ENCODE peak calls at places on chromosome 22, in four cellular contexts. Z is K562, I is HL-60, V is GM12878. L is an unnamed sample.

GRCh38 chr22:45179276-45180049 is 15.7 kb downstream of the NUP50 start:
- DNase-seq in Z (no peak), I (no peak), V (no peak), L (no peak)

GRCh38 chr22:24807284-24807950 is 1.4 kb downstream of the SGSM1 start:
- DNase-seq in Z (no peak), I (no peak), V (no peak), L (no peak)

GRCh38 chr22:37609240-37610152 is 862 bp downstream of the GGA1 start:
- DNase-seq in Z (peak), I (no peak), V (no peak), L (no peak)

GRCh38 chr22:30531651-30532608 is 14.6 kb downstream of the SEC14L6 start:
- DNase-seq in Z (no peak), I (no peak), V (no peak), L (no peak)

GRCh38 chr22:25067851-25068421 is 115.4 kb downstream of the KIAA1671 start:
- DNase-seq in Z (no peak), I (no peak), V (no peak), L (no peak)

GRCh38 chr22:18056161-18056666 is 21.6 kb upstream of the PEX26 start:
- DNase-seq in Z (peak), I (no peak), V (no peak), L (no peak)

GRCh38 chr22:38132794-38133193 is 22.3 kb upstream of the BAIAP2L2 start:
- DNase-seq in Z (no peak), I (no peak), V (no peak), L (no peak)

GRCh38 chr22:47046411-47047065 is 284.1 kb downstream of the TBC1D22A start:
- DNase-seq in Z (no peak), I (no peak), V (no peak), L (no peak)

GRCh38 chr22:20807315-20807752 is 33.4 kb downstream of the SERPIND1 start:
- DNase-seq in Z (peak), I (no peak), V (no peak), L (no peak)

GRCh38 chr22:37241351-37242142 is 2.5 kb downstream of the RAC2 start:
- DNase-seq in Z (no peak), I (peak), V (no peak), L (no peak)

GRCh38 chr22:44120314-44120704 is 60.4 kb upstream of the PARVG start:
- DNase-seq in Z (peak), I (no peak), V (no peak), L (no peak)

GRCh38 chr22:41899110-41899509 is 15.8 kb downstream of the SHISA8 start:
- DNase-seq in Z (no peak), I (no peak), V (no peak), L (no peak)

GRCh38 chr22:29156507-29156906 is 49.2 kb upstream of the EMID1 start:
- DNase-seq in Z (peak), I (no peak), V (no peak), L (no peak)

GRCh38 chr22:38176170-38176741 is 5.4 kb downstream of the PLA2G6 start:
- DNase-seq in Z (no peak), I (peak), V (peak), L (no peak)

GRCh38 chr22:19730662-19731360 is 7.5 kb downstream of the GP1BB start:
- DNase-seq in Z (peak), I (peak), V (no peak), L (peak)

GRCh38 chr22:20490183-20490940 is 5.2 kb downstream of the KLHL22 start:
- DNase-seq in Z (no peak), I (no peak), V (no peak), L (no peak)

GRCh38 chr22:20509344-20510047 is 2.1 kb downstream of the MED15 start:
- DNase-seq in Z (peak), I (peak), V (no peak), L (no peak)

GRCh38 chr22:44486538-44486937 is 11.5 kb downstream of the RTL6 start:
- DNase-seq in Z (no peak), I (no peak), V (no peak), L (no peak)

GRCh38 chr22:25780673-25781072 is 38.7 kb downstream of the MYO18B start:
- DNase-seq in Z (no peak), I (no peak), V (no peak), L (no peak)

DNA sequence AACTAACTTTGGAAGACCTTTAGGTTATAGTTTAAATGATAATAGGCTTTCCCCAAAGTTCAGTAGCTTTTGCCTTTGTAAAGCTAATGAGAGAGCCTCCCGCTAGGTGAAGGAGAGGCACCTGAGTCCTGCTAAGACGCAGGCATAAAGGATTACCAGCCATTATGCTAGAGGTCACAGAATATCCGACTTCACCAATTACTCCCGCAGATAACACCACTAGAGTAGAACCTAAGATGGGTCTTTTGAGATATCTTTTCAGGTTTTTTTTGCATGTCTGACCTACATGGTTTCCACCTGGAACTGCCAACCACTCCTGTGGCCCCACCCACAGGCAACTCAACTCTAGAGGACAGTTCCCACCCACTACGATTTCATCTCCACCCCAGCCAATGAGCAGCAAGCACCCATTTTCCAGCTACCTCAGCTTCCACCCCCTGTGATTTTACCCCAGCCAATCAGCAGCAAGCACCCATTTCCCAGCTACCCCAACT is 314.3 kb downstream of the BRD1 start:
- DNase-seq in Z (no peak), I (no peak), V (no peak), L (no peak)
- TF ChIP-seq SPI1 in Z (no peak), I (no peak), V (no peak), L (no peak)

GRCh38 chr22:49948573-49948957 is 12.0 kb upstream of the PIM3 start:
- DNase-seq in Z (no peak), I (no peak), V (no peak), L (no peak)

GRCh38 chr22:49947296-49947622 is 13.3 kb upstream of the PIM3 start:
- DNase-seq in Z (no peak), I (no peak), V (no peak), L (no peak)

GRCh38 chr22:49946612-49947295 is 13.8 kb upstream of the PIM3 start:
- DNase-seq in Z (no peak), I (no peak), V (no peak), L (no peak)

GRCh38 chr22:49948958-49949913 is 11.3 kb upstream of the PIM3 start:
- DNase-seq in Z (no peak), I (no peak), V (no peak), L (no peak)

GRCh38 chr22:49948116-49948515 is 12.5 kb upstream of the PIM3 start:
- DNase-seq in Z (no peak), I (no peak), V (no peak), L (no peak)
- TF ChIP-seq POLR2AphosphoS5 in Z (no peak), I (no peak), V (no peak), L (no peak)

DNA sequence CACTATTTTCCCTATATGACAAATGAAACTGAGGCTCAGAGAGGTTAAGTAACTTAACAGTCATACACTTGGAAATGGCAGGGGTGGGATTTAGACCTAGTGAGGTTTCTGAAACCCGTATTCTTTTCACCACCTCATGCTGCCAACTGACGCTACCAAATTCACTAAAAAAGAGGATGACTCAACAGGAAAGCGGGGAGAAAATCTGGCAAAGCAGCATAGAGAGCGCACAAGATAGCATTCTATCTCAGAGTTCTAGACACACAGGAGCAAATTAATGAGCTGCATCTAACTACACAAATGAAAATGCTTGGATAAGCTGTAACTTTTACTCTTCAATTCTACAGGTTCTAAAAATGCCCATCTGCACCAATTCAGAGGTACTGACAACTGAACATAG is 136.4 kb downstream of the RBFOX2 start:
- DNase-seq in Z (peak), I (no peak), V (no peak), L (no peak)
- TF ChIP-seq SPI1 in Z (no peak), I (no peak), V (no peak), L (no peak)

GRCh38 chr22:22588485-22589164 is 29.6 kb upstream of the PRAME start:
- DNase-seq in Z (no peak), I (no peak), V (no peak), L (no peak)

GRCh38 chr22:22590136-22590891 is 31.2 kb upstream of the PRAME start:
- DNase-seq in Z (no peak), I (no peak), V (no peak), L (no peak)

GRCh38 chr22:22593250-22593649 is 34.2 kb upstream of the PRAME start:
- DNase-seq in Z (no peak), I (no peak), V (no peak), L (no peak)

GRCh38 chr22:22593964-22594656 is 35.0 kb upstream of the PRAME start:
- DNase-seq in Z (peak), I (peak), V (no peak), L (peak)

GRCh38 chr22:22591348-22592299 is 32.6 kb upstream of the PRAME start:
- DNase-seq in Z (no peak), I (no peak), V (no peak), L (no peak)
- TF ChIP-seq POLR2AphosphoS5 in Z (no peak), I (no peak), V (no peak), L (no peak)

GRCh38 chr22:39631857-39632256 is 61.3 kb downstream of the CACNA1I start:
- DNase-seq in Z (no peak), I (no peak), V (no peak), L (no peak)
- TF ChIP-seq SPI1 in Z (no peak), I (no peak), V (no peak), L (no peak)

DNA sequence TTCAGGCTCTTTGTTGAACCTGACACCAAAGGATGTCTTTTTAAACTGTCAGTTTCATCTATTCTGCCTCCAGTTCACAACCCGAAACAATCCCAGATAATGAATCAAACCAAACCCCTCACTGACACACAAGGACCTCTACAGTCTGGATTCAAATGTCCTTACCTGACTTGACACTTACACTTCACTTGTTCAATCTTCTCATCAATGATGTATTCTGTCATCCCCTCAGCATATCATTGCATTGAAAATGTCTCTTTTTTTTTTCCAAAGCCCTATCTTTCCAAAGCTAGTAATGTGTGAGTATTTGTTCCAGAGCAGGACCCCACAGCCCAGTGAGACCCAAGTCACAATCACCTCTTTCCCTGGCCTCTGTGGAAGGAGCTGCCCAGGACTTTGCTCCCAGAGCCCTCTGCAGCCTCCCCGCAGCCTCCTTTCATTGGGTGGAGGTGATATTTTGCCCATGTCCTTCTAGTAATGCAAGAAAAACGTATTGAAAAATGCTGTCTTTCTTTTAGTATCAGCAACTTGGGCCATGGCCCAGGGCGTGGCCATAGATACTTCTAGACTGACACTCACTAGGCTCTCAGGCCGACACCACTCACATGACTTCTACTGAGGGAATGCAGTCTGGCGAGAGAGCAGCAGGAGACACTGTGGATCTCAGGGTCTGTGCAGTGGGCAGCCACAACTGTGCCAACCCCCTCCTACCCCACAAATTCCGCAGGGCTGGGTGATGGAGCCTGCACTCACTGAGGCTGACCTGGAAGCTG is 18.2 kb downstream of the RFPL3 start:
- DNase-seq in Z (no peak), I (no peak), V (no peak), L (no peak)
- TF ChIP-seq POLR2AphosphoS5 in Z (no peak), I (no peak), V (no peak), L (no peak)

L was measured in GM12891.